ENCODE peak calls at places on chromosomes 6 and 20, in nine cellular contexts. C is OCI-LY7, F is mucosa of descending colon, B is IMR-90, I is colonic mucosa, Q is neural progenitor cell, E is testis, W is HepG2, N is lower lobe of right lung. V is an unnamed sample. For H3K4me1 and H3K9me3, the result is how much of the 10 kb centered on the place peaks cover.

GRCh38 chr20:38209736-38210405 is 44.8 kb upstream of the TGM2 start:
- DNase-seq in C (no peak), F (no peak), B (no peak), I (no peak), Q (no peak), E (no peak), W (no peak), N (no peak), V (peak)

GRCh38 chr20:43579861-43580793 is 10.6 kb upstream of the IFT52 start:
- DNase-seq in C (no peak), F (no peak), B (no peak), I (peak), Q (no peak), E (no peak), W (no peak), N (no peak), V (no peak)

GRCh38 chr6:156154896-156155295 is 622.3 kb upstream of the ARID1B start:
- DNase-seq in C (no peak), F (no peak), B (peak), I (no peak), Q (no peak), E (no peak), W (no peak), N (no peak), V (no peak)

GRCh38 chr6:168032383-168032760 is 34.9 kb downstream of the KIF25 start:
- DNase-seq in C (no peak), F (no peak), B (peak), I (peak), Q (peak), E (no peak), W (no peak), N (no peak), V (no peak)

GRCh38 chr6:160733045-160733646 is 31.1 kb downstream of the PLG start:
- DNase-seq in C (peak), F (no peak), B (peak), I (peak), Q (peak), E (peak), W (peak), N (no peak), V (no peak)

GRCh38 chr6:151352410-151353399 is 38.7 kb downstream of the ZBTB2 start:
- DNase-seq in C (no peak), F (no peak), B (no peak), I (no peak), Q (no peak), E (no peak), W (no peak), N (no peak), V (no peak)

GRCh38 chr6:26330835-26331808 is 33.9 kb upstream of the BTN3A2 start:
- DNase-seq in C (peak), F (no peak), B (peak), I (peak), Q (no peak), E (no peak), W (peak), N (no peak), V (no peak)

GRCh38 chr20:32449890-32450401 is 91.8 kb downstream of the ASXL1 start:
- DNase-seq in C (no peak), F (peak), B (no peak), I (no peak), Q (no peak), E (no peak), W (no peak), N (no peak), V (peak)

GRCh38 chr6:82015043-82015442 is 232.5 kb downstream of the IBTK start:
- DNase-seq in C (no peak), F (no peak), B (no peak), I (no peak), Q (no peak), E (no peak), W (no peak), N (no peak), V (no peak)

GRCh38 chr20:21315138-21315537 is 12.0 kb downstream of the XRN2 start:
- DNase-seq in C (peak), F (no peak), B (peak), I (no peak), Q (no peak), E (peak), W (no peak), N (no peak), V (no peak)

GRCh38 chr20:21396045-21396893 is 1.1 kb downstream of the NKX2-4 start:
- DNase-seq in C (no peak), F (no peak), B (no peak), I (no peak), Q (peak), E (peak), W (no peak), N (peak), V (no peak)

GRCh38 chr6:92759195-92759594 is 660.2 kb downstream of the EPHA7 start:
- DNase-seq in C (no peak), F (no peak), B (no peak), I (no peak), Q (no peak), E (no peak), W (no peak), N (no peak), V (no peak)

GRCh38 chr6:2853766-2854393 is 12.2 kb upstream of the SERPINB1 start:
- DNase-seq in C (peak), F (peak), B (peak), I (no peak), Q (peak), E (no peak), W (peak), N (no peak), V (no peak)

GRCh38 chr6:118228856-118229255 is 319.2 kb upstream of the PLN start:
- DNase-seq in C (no peak), F (no peak), B (no peak), I (no peak), Q (no peak), E (no peak), W (no peak), N (no peak), V (no peak)

GRCh38 chr6:68915591-68915990 is 280.5 kb downstream of the ADGRB3 start:
- DNase-seq in C (no peak), F (no peak), B (no peak), I (no peak), Q (no peak), E (no peak), W (no peak), N (no peak), V (no peak)

GRCh38 chr6:83601119-83601518 is 88.8 kb downstream of the PRSS35 start:
- DNase-seq in C (no peak), F (no peak), B (no peak), I (no peak), Q (no peak), E (no peak), W (no peak), N (no peak), V (no peak)

GRCh38 chr6:97557355-97557754 is 274.3 kb upstream of the MMS22L start:
- DNase-seq in C (no peak), F (no peak), B (no peak), I (no peak), Q (peak), E (no peak), W (no peak), N (no peak), V (no peak)

GRCh38 chr6:23414204-23414501 is 711.9 kb upstream of the NRSN1 start:
- DNase-seq in C (no peak), F (no peak), B (peak), I (no peak), Q (no peak), E (no peak), W (no peak), N (no peak), V (no peak)

GRCh38 chr20:10924628-10925266 is 250.9 kb upstream of the JAG1 start:
- DNase-seq in C (no peak), F (no peak), B (peak), I (no peak), Q (no peak), E (no peak), W (no peak), N (no peak), V (no peak)

GRCh38 chr6:20069130-20069529 is 143.1 kb downstream of the MBOAT1 start:
- DNase-seq in C (no peak), F (no peak), B (no peak), I (no peak), Q (no peak), E (no peak), W (no peak), N (no peak), V (no peak)

GRCh38 chr6:30915591-30915946 is 1.5 kb downstream of the VARS2 start:
- DNase-seq in C (peak), F (no peak), B (peak), I (peak), Q (peak), E (peak), W (peak), N (peak), V (no peak)

GRCh38 chr6:149443411-149444181 is 41.2 kb downstream of the ZC3H12D start:
- DNase-seq in C (no peak), F (no peak), B (peak), I (no peak), Q (no peak), E (peak), W (no peak), N (no peak), V (no peak)

GRCh38 chr20:11247943-11248475 is 574.2 kb upstream of the JAG1 start:
- DNase-seq in C (no peak), F (no peak), B (no peak), I (no peak), Q (peak), E (no peak), W (no peak), N (no peak), V (no peak)

GRCh38 chr6:108904731-108905130 is 56.5 kb downstream of the ARMC2 start:
- DNase-seq in C (peak), F (no peak), B (no peak), I (no peak), Q (no peak), E (no peak), W (peak), N (no peak), V (no peak)

GRCh38 chr6:75932067-75932466 is 140.4 kb downstream of the IMPG1 start:
- DNase-seq in C (peak), F (no peak), B (peak), I (no peak), Q (peak), E (peak), W (peak), N (no peak), V (no peak)

GRCh38 chr20:46558511-46558959 is 8.1 kb upstream of the OCSTAMP start:
- DNase-seq in C (no peak), F (no peak), B (peak), I (peak), Q (peak), E (peak), W (peak), N (no peak), V (no peak)

DNA sequence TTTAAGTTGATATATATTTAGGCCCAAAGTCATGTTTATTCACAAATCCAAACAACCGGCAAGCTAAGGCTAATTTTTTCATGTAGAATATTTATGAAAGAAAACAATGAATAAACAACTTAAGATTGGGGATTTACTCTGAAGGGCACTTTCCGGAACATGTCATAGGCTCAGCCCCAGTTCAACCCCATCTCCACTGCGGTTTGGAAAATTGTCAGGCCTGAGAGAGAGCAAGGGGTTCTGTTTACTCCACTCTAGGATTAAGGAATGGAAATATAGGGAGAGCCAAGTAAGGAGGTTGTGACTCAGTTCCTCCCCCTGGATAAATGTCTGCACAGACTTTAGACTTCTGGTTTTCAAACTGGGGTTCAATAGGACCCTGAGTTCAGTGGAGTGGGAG is 18.2 kb downstream of the RPS6KA2 start:
- DNase-seq in C (no peak), F (no peak), B (peak), I (no peak), Q (no peak), E (no peak), W (no peak), N (no peak), V (no peak)
- H3K4me1 ChIP-seq in C (under half), F (under half), B (under half), I (under half), Q (under half), E (under half), W (under half), N (under half), V (under half)

GRCh38 chr6:144673807-144674206 is 388.7 kb downstream of the UTRN start:
- DNase-seq in C (no peak), F (no peak), B (no peak), I (no peak), Q (no peak), E (no peak), W (no peak), N (no peak), V (no peak)
- H3K9me3 ChIP-seq in C (under half), F (under half), B (under half), I (under half), Q (under half), E (under half), W (under half), N (under half), V (under half)

GRCh38 chr20:1423625-1424106 is 30.8 kb upstream of the FKBP1A start:
- DNase-seq in C (peak), F (no peak), B (peak), I (peak), Q (peak), E (no peak), W (peak), N (peak), V (no peak)
- TF ChIP-seq CTCF in C (peak), F (no peak), B (peak), I (no peak), Q (peak), E (no peak), W (peak), N (no peak), V (no peak)

GRCh38 chr20:19976595-19977372 is 40.4 kb upstream of the NAA20 start:
- DNase-seq in C (no peak), F (no peak), B (peak), I (no peak), Q (peak), E (peak), W (peak), N (peak), V (no peak)
- H3K4me1 ChIP-seq in C (under half), F (under half), B (under half), I (under half), Q (under half), E (under half), W (under half), N (half or more), V (half or more)

GRCh38 chr20:63494084-63494419 is 4.8 kb downstream of the EEF1A2 start:
- DNase-seq in C (no peak), F (no peak), B (no peak), I (no peak), Q (no peak), E (no peak), W (no peak), N (no peak), V (no peak)

GRCh38 chr20:63492518-63492917 is 6.4 kb downstream of the EEF1A2 start:
- DNase-seq in C (no peak), F (no peak), B (no peak), I (no peak), Q (no peak), E (no peak), W (no peak), N (no peak), V (no peak)

GRCh38 chr20:63491635-63492230 is 7.2 kb downstream of the EEF1A2 start:
- DNase-seq in C (no peak), F (no peak), B (no peak), I (no peak), Q (no peak), E (no peak), W (no peak), N (no peak), V (no peak)

GRCh38 chr20:63493563-63494020 is 5.3 kb downstream of the EEF1A2 start:
- DNase-seq in C (no peak), F (no peak), B (no peak), I (no peak), Q (no peak), E (no peak), W (no peak), N (no peak), V (no peak)

GRCh38 chr20:63492982-63493381 is 5.9 kb downstream of the EEF1A2 start:
- DNase-seq in C (no peak), F (no peak), B (no peak), I (no peak), Q (no peak), E (no peak), W (no peak), N (no peak), V (no peak)
- H3K9me3 ChIP-seq in C (under half), F (under half), B (under half), I (under half), Q (under half), E (under half), W (under half), N (under half), V (under half)

GRCh38 chr6:136334853-136335252 is 45.2 kb upstream of the BCLAF1 start:
- DNase-seq in C (no peak), F (no peak), B (no peak), I (no peak), Q (peak), E (no peak), W (no peak), N (no peak), V (no peak)
- TF ChIP-seq CTCF in C (peak), F (no peak), B (no peak), I (no peak), Q (peak), E (no peak), W (peak), N (no peak), V (no peak)

GRCh38 chr6:32952817-32953739 is at the start of gene HLA-DMA:
- DNase-seq in C (peak), F (peak), B (peak), I (peak), Q (peak), E (peak), W (peak), N (peak), V (no peak)
- H3K4me1 ChIP-seq in C (half or more), F (under half), B (under half), I (under half), Q (under half), E (under half), W (under half), N (under half), V (under half)

DNA sequence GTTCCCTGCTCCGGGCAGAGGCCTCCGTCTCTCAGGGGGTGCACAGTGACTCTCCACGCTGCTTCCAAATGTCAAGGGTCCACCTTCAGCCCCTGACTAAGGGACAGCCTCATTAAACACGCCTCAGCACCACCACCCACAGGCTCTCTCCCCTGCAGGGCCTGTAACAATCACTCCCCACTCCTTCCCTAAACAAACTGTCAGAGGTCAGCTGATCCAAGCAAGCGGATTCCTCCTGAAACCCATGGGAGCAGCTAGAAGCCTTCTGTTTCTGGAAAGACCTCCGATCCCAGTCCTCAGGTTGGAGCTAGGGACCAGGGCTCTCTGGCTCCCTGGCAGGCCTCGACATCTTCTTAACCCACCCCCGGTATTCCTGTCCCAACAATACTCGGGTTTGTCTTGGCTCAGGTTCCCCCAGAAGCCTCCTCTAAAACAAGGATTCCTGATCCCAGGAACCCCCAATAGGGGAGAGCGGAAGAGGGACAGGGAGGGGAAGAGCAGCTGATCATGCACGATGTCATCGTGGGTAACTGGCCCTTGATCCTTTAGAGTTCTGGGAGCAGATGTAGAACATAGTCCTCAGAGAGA is 180.9 kb downstream of the ZNF217 start:
- DNase-seq in C (no peak), F (no peak), B (no peak), I (no peak), Q (peak), E (no peak), W (no peak), N (no peak), V (no peak)
- H3K9me3 ChIP-seq in C (under half), F (under half), B (under half), I (under half), Q (under half), E (under half), W (under half), N (under half), V (under half)

V was measured in RWPE2.